ENCODE peak calls at places on chromosomes 11 and 22, in nine cellular contexts. One of them, this sample, is unnamed.

GRCh38 chr22:42648368-42649260 is 578 bp downstream of the CYB5R3 start:
- DNase-seq in dorsolateral prefrontal cortex: no peak
- DNase-seq in CD4-positive, alpha-beta T cell: peak; percentile 11
- DNase-seq in stomach: peak; percentile 79
- DNase-seq in fibroblast of lung: peak; percentile 38
- DNase-seq in foreskin keratinocyte: no peak
- DNase-seq in CD8-positive, alpha-beta memory T cell: no peak
- DNase-seq in heart left ventricle: peak; percentile 72
- DNase-seq in HCT116: no peak
- DNase-seq in this sample: peak; percentile 61

GRCh38 chr22:29244785-29245625 is 22.8 kb downstream of the RHBDD3 start:
- DNase-seq in dorsolateral prefrontal cortex: no peak
- DNase-seq in CD4-positive, alpha-beta T cell: no peak
- DNase-seq in stomach: no peak
- DNase-seq in fibroblast of lung: no peak
- DNase-seq in foreskin keratinocyte: no peak
- DNase-seq in CD8-positive, alpha-beta memory T cell: no peak
- DNase-seq in heart left ventricle: no peak
- DNase-seq in HCT116: no peak
- DNase-seq in this sample: no peak

GRCh38 chr22:46795845-46796565 is 33.6 kb downstream of the TBC1D22A start:
- DNase-seq in dorsolateral prefrontal cortex: no peak
- DNase-seq in CD4-positive, alpha-beta T cell: no peak
- DNase-seq in stomach: no peak
- DNase-seq in fibroblast of lung: no peak
- DNase-seq in foreskin keratinocyte: no peak
- DNase-seq in CD8-positive, alpha-beta memory T cell: no peak
- DNase-seq in heart left ventricle: no peak
- DNase-seq in HCT116: no peak
- DNase-seq in this sample: no peak

GRCh38 chr11:76397383-76397782 is 16.3 kb downstream of the GVQW3 start:
- DNase-seq in dorsolateral prefrontal cortex: no peak
- DNase-seq in CD4-positive, alpha-beta T cell: no peak
- DNase-seq in stomach: no peak
- DNase-seq in fibroblast of lung: no peak
- DNase-seq in foreskin keratinocyte: no peak
- DNase-seq in CD8-positive, alpha-beta memory T cell: no peak
- DNase-seq in heart left ventricle: no peak
- DNase-seq in HCT116: no peak
- DNase-seq in this sample: no peak

GRCh38 chr11:73795925-73796632 is 8.4 kb downstream of the MRPL48 start:
- DNase-seq in dorsolateral prefrontal cortex: peak; percentile 86
- DNase-seq in CD4-positive, alpha-beta T cell: no peak
- DNase-seq in stomach: peak; percentile 40
- DNase-seq in fibroblast of lung: no peak
- DNase-seq in foreskin keratinocyte: no peak
- DNase-seq in CD8-positive, alpha-beta memory T cell: no peak
- DNase-seq in heart left ventricle: peak; percentile 22
- DNase-seq in HCT116: no peak
- DNase-seq in this sample: no peak

GRCh38 chr11:94281321-94281720 is 23.1 kb upstream of the IZUMO1R start:
- DNase-seq in dorsolateral prefrontal cortex: no peak
- DNase-seq in CD4-positive, alpha-beta T cell: no peak
- DNase-seq in stomach: no peak
- DNase-seq in fibroblast of lung: no peak
- DNase-seq in foreskin keratinocyte: no peak
- DNase-seq in CD8-positive, alpha-beta memory T cell: no peak
- DNase-seq in heart left ventricle: no peak
- DNase-seq in HCT116: no peak
- DNase-seq in this sample: no peak

GRCh38 chr11:131745405-131745804 is 375.0 kb downstream of the NTM start:
- DNase-seq in dorsolateral prefrontal cortex: no peak
- DNase-seq in CD4-positive, alpha-beta T cell: no peak
- DNase-seq in stomach: no peak
- DNase-seq in fibroblast of lung: peak; percentile 67
- DNase-seq in foreskin keratinocyte: no peak
- DNase-seq in CD8-positive, alpha-beta memory T cell: no peak
- DNase-seq in heart left ventricle: no peak
- DNase-seq in HCT116: no peak
- DNase-seq in this sample: no peak

GRCh38 chr11:94647926-94648325 is 80.8 kb downstream of the PIWIL4 start:
- DNase-seq in dorsolateral prefrontal cortex: no peak
- DNase-seq in CD4-positive, alpha-beta T cell: no peak
- DNase-seq in stomach: no peak
- DNase-seq in fibroblast of lung: peak; percentile 27
- DNase-seq in foreskin keratinocyte: no peak
- DNase-seq in CD8-positive, alpha-beta memory T cell: no peak
- DNase-seq in heart left ventricle: peak; percentile 46
- DNase-seq in HCT116: no peak
- DNase-seq in this sample: peak; percentile 50

GRCh38 chr11:12110714-12111481 is 508 bp downstream of the MICAL2 start:
- DNase-seq in dorsolateral prefrontal cortex: no peak
- DNase-seq in CD4-positive, alpha-beta T cell: no peak
- DNase-seq in stomach: no peak
- DNase-seq in fibroblast of lung: no peak
- DNase-seq in foreskin keratinocyte: no peak
- DNase-seq in CD8-positive, alpha-beta memory T cell: peak; percentile 32
- DNase-seq in heart left ventricle: peak; percentile 41
- DNase-seq in HCT116: no peak
- DNase-seq in this sample: peak; percentile 41

GRCh38 chr11:76233936-76234703 is 27.8 kb upstream of the WNT11 start:
- DNase-seq in dorsolateral prefrontal cortex: peak; percentile 59
- DNase-seq in CD4-positive, alpha-beta T cell: no peak
- DNase-seq in stomach: no peak
- DNase-seq in fibroblast of lung: peak; percentile 44
- DNase-seq in foreskin keratinocyte: no peak
- DNase-seq in CD8-positive, alpha-beta memory T cell: no peak
- DNase-seq in heart left ventricle: peak; percentile 65
- DNase-seq in HCT116: no peak
- DNase-seq in this sample: peak; percentile 62

GRCh38 chr11:125299821-125300220 is 135.3 kb downstream of the PKNOX2 start:
- DNase-seq in dorsolateral prefrontal cortex: no peak
- DNase-seq in CD4-positive, alpha-beta T cell: no peak
- DNase-seq in stomach: no peak
- DNase-seq in fibroblast of lung: no peak
- DNase-seq in foreskin keratinocyte: no peak
- DNase-seq in CD8-positive, alpha-beta memory T cell: no peak
- DNase-seq in heart left ventricle: no peak
- DNase-seq in HCT116: no peak
- DNase-seq in this sample: no peak

GRCh38 chr11:123351375-123351774 is 78.7 kb upstream of the GRAMD1B start:
- DNase-seq in dorsolateral prefrontal cortex: peak; percentile 81
- DNase-seq in CD4-positive, alpha-beta T cell: no peak
- DNase-seq in stomach: no peak
- DNase-seq in fibroblast of lung: peak; percentile 18
- DNase-seq in foreskin keratinocyte: no peak
- DNase-seq in CD8-positive, alpha-beta memory T cell: no peak
- DNase-seq in heart left ventricle: peak; percentile 48
- DNase-seq in HCT116: no peak
- DNase-seq in this sample: peak; percentile 40

GRCh38 chr22:46148885-46149492 is 1.3 kb upstream of the PPARA start:
- DNase-seq in dorsolateral prefrontal cortex: no peak
- DNase-seq in CD4-positive, alpha-beta T cell: no peak
- DNase-seq in stomach: no peak
- DNase-seq in fibroblast of lung: no peak
- DNase-seq in foreskin keratinocyte: no peak
- DNase-seq in CD8-positive, alpha-beta memory T cell: peak; percentile 40
- DNase-seq in heart left ventricle: no peak
- DNase-seq in HCT116: no peak
- DNase-seq in this sample: no peak

GRCh38 chr11:74543991-74544390 is 48.4 kb upstream of the POLD3 start:
- DNase-seq in dorsolateral prefrontal cortex: no peak
- DNase-seq in CD4-positive, alpha-beta T cell: no peak
- DNase-seq in stomach: peak; percentile 69
- DNase-seq in fibroblast of lung: no peak
- DNase-seq in foreskin keratinocyte: peak; percentile 38
- DNase-seq in CD8-positive, alpha-beta memory T cell: no peak
- DNase-seq in heart left ventricle: no peak
- DNase-seq in HCT116: no peak
- DNase-seq in this sample: no peak

GRCh38 chr11:43937434-43938411 is 4.7 kb upstream of the C11orf96 start:
- DNase-seq in dorsolateral prefrontal cortex: no peak
- DNase-seq in CD4-positive, alpha-beta T cell: no peak
- DNase-seq in stomach: no peak
- DNase-seq in fibroblast of lung: peak; percentile 51
- DNase-seq in foreskin keratinocyte: no peak
- DNase-seq in CD8-positive, alpha-beta memory T cell: no peak
- DNase-seq in heart left ventricle: no peak
- DNase-seq in HCT116: peak; percentile 27
- DNase-seq in this sample: no peak

GRCh38 chr11:9990221-9990973 is 303.6 kb downstream of the SBF2 start:
- DNase-seq in dorsolateral prefrontal cortex: no peak
- DNase-seq in CD4-positive, alpha-beta T cell: no peak
- DNase-seq in stomach: no peak
- DNase-seq in fibroblast of lung: peak; percentile 62
- DNase-seq in foreskin keratinocyte: no peak
- DNase-seq in CD8-positive, alpha-beta memory T cell: no peak
- DNase-seq in heart left ventricle: no peak
- DNase-seq in HCT116: no peak
- DNase-seq in this sample: no peak

GRCh38 chr11:9992306-9992705 is 301.7 kb downstream of the SBF2 start:
- DNase-seq in dorsolateral prefrontal cortex: no peak
- DNase-seq in CD4-positive, alpha-beta T cell: no peak
- DNase-seq in stomach: no peak
- DNase-seq in fibroblast of lung: no peak
- DNase-seq in foreskin keratinocyte: no peak
- DNase-seq in CD8-positive, alpha-beta memory T cell: no peak
- DNase-seq in heart left ventricle: no peak
- DNase-seq in HCT116: no peak
- DNase-seq in this sample: no peak
- H3K27ac ChIP-seq in dorsolateral prefrontal cortex: no peak overlapping the region
- H3K27ac ChIP-seq in CD4-positive, alpha-beta T cell: no peak overlapping the region
- H3K27ac ChIP-seq in stomach: no peak overlapping the region
- H3K27ac ChIP-seq in fibroblast of lung: no peak overlapping the region
- H3K27ac ChIP-seq in foreskin keratinocyte: no peak overlapping the region
- H3K27ac ChIP-seq in CD8-positive, alpha-beta memory T cell: no peak overlapping the region
- H3K27ac ChIP-seq in heart left ventricle: no peak overlapping the region
- H3K27ac ChIP-seq in HCT116: no peak overlapping the region
- H3K27ac ChIP-seq in this sample: no peak overlapping the region

GRCh38 chr11:128279861-128280260 is 307.5 kb downstream of the ETS1 start:
- DNase-seq in dorsolateral prefrontal cortex: no peak
- DNase-seq in CD4-positive, alpha-beta T cell: no peak
- DNase-seq in stomach: no peak
- DNase-seq in fibroblast of lung: no peak
- DNase-seq in foreskin keratinocyte: peak; percentile 24
- DNase-seq in CD8-positive, alpha-beta memory T cell: no peak
- DNase-seq in heart left ventricle: no peak
- DNase-seq in HCT116: no peak
- DNase-seq in this sample: no peak
- H3K27ac ChIP-seq in dorsolateral prefrontal cortex: no peak overlapping the region
- H3K27ac ChIP-seq in CD4-positive, alpha-beta T cell: no peak overlapping the region
- H3K27ac ChIP-seq in stomach: no peak overlapping the region
- H3K27ac ChIP-seq in fibroblast of lung: no peak overlapping the region
- H3K27ac ChIP-seq in foreskin keratinocyte: peak overlapping the region; percentile 68
- H3K27ac ChIP-seq in CD8-positive, alpha-beta memory T cell: no peak overlapping the region
- H3K27ac ChIP-seq in heart left ventricle: no peak overlapping the region
- H3K27ac ChIP-seq in HCT116: no peak overlapping the region
- H3K27ac ChIP-seq in this sample: no peak overlapping the region

DNA sequence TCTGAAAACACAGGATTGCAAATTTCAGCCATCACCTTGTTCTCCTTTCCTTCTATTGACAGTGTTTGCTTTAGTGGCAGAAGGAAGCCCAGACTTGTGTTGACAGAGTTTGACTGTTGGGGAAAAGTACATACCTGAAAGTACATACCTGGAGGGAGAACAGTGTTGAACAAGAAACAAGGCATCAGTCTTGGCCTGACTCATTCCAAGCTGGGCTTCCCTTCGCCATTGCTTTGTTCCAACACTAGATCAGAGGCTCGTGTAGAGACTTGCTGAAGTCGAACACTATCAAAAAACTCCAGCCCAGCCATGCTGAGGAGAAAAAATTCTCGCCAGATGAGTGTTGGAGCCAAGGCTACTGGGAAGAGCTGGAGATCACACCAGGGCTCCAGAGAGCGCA is 133.4 kb downstream of the BBOX1 start:
- DNase-seq in dorsolateral prefrontal cortex: no peak
- DNase-seq in CD4-positive, alpha-beta T cell: no peak
- DNase-seq in stomach: peak; percentile 58
- DNase-seq in fibroblast of lung: no peak
- DNase-seq in foreskin keratinocyte: peak; percentile 97
- DNase-seq in CD8-positive, alpha-beta memory T cell: no peak
- DNase-seq in heart left ventricle: no peak
- DNase-seq in HCT116: no peak
- DNase-seq in this sample: no peak
- H3K27ac ChIP-seq in dorsolateral prefrontal cortex: no peak overlapping the region
- H3K27ac ChIP-seq in CD4-positive, alpha-beta T cell: no peak overlapping the region
- H3K27ac ChIP-seq in stomach: no peak overlapping the region
- H3K27ac ChIP-seq in fibroblast of lung: no peak overlapping the region
- H3K27ac ChIP-seq in foreskin keratinocyte: peak overlapping the region; percentile 36
- H3K27ac ChIP-seq in CD8-positive, alpha-beta memory T cell: no peak overlapping the region
- H3K27ac ChIP-seq in heart left ventricle: no peak overlapping the region
- H3K27ac ChIP-seq in HCT116: no peak overlapping the region
- H3K27ac ChIP-seq in this sample: no peak overlapping the region

GRCh38 chr22:36350751-36351594 is 36.8 kb downstream of the MYH9 start:
- DNase-seq in dorsolateral prefrontal cortex: no peak
- DNase-seq in CD4-positive, alpha-beta T cell: no peak
- DNase-seq in stomach: no peak
- DNase-seq in fibroblast of lung: peak; percentile 82
- DNase-seq in foreskin keratinocyte: no peak
- DNase-seq in CD8-positive, alpha-beta memory T cell: no peak
- DNase-seq in heart left ventricle: no peak
- DNase-seq in HCT116: no peak
- DNase-seq in this sample: peak; percentile 25
- H3K27ac ChIP-seq in dorsolateral prefrontal cortex: peak overlapping the region; percentile 87
- H3K27ac ChIP-seq in CD4-positive, alpha-beta T cell: peak overlapping the region; percentile 71
- H3K27ac ChIP-seq in stomach: peak overlapping the region; percentile 100
- H3K27ac ChIP-seq in fibroblast of lung: peak overlapping the region; percentile 93
- H3K27ac ChIP-seq in foreskin keratinocyte: no peak overlapping the region
- H3K27ac ChIP-seq in CD8-positive, alpha-beta memory T cell: no peak overlapping the region
- H3K27ac ChIP-seq in heart left ventricle: peak overlapping the region; percentile 57
- H3K27ac ChIP-seq in HCT116: peak overlapping the region; percentile 58
- H3K27ac ChIP-seq in this sample: peak overlapping the region; percentile 88

GRCh38 chr11:106238704-106239360 is 161.4 kb downstream of the AASDHPPT start:
- DNase-seq in dorsolateral prefrontal cortex: no peak
- DNase-seq in CD4-positive, alpha-beta T cell: no peak
- DNase-seq in stomach: no peak
- DNase-seq in fibroblast of lung: peak; percentile 14
- DNase-seq in foreskin keratinocyte: no peak
- DNase-seq in CD8-positive, alpha-beta memory T cell: no peak
- DNase-seq in heart left ventricle: no peak
- DNase-seq in HCT116: no peak
- DNase-seq in this sample: no peak

GRCh38 chr11:106246495-106246894 is 169.0 kb downstream of the AASDHPPT start:
- DNase-seq in dorsolateral prefrontal cortex: no peak
- DNase-seq in CD4-positive, alpha-beta T cell: no peak
- DNase-seq in stomach: no peak
- DNase-seq in fibroblast of lung: no peak
- DNase-seq in foreskin keratinocyte: no peak
- DNase-seq in CD8-positive, alpha-beta memory T cell: no peak
- DNase-seq in heart left ventricle: no peak
- DNase-seq in HCT116: no peak
- DNase-seq in this sample: no peak

GRCh38 chr11:106241601-106242257 is 164.3 kb downstream of the AASDHPPT start:
- DNase-seq in dorsolateral prefrontal cortex: no peak
- DNase-seq in CD4-positive, alpha-beta T cell: no peak
- DNase-seq in stomach: no peak
- DNase-seq in fibroblast of lung: no peak
- DNase-seq in foreskin keratinocyte: no peak
- DNase-seq in CD8-positive, alpha-beta memory T cell: no peak
- DNase-seq in heart left ventricle: no peak
- DNase-seq in HCT116: no peak
- DNase-seq in this sample: no peak

GRCh38 chr11:106242723-106243405 is 165.4 kb downstream of the AASDHPPT start:
- DNase-seq in dorsolateral prefrontal cortex: no peak
- DNase-seq in CD4-positive, alpha-beta T cell: no peak
- DNase-seq in stomach: no peak
- DNase-seq in fibroblast of lung: no peak
- DNase-seq in foreskin keratinocyte: no peak
- DNase-seq in CD8-positive, alpha-beta memory T cell: no peak
- DNase-seq in heart left ventricle: no peak
- DNase-seq in HCT116: no peak
- DNase-seq in this sample: no peak
- H3K27ac ChIP-seq in dorsolateral prefrontal cortex: no peak overlapping the region
- H3K27ac ChIP-seq in CD4-positive, alpha-beta T cell: no peak overlapping the region
- H3K27ac ChIP-seq in stomach: no peak overlapping the region
- H3K27ac ChIP-seq in fibroblast of lung: no peak overlapping the region
- H3K27ac ChIP-seq in foreskin keratinocyte: no peak overlapping the region
- H3K27ac ChIP-seq in CD8-positive, alpha-beta memory T cell: no peak overlapping the region
- H3K27ac ChIP-seq in heart left ventricle: no peak overlapping the region
- H3K27ac ChIP-seq in HCT116: no peak overlapping the region
- H3K27ac ChIP-seq in this sample: no peak overlapping the region

This sample was measured in heart right ventricle.